ENCODE peak calls at places on chromosomes 12 and 14, in six cellular contexts. L is adipocyte, W is cardiac fibroblast, I is iPS DF 6.9, D is IMR-90, X is BE2C. Q is an unnamed sample.

GRCh38 chr12:68271346-68271745 is 17.9 kb upstream of the IL22 start:
- DNase-seq in D (peak; percentile 94), L (peak; percentile 48), W (peak; percentile 85), X (no peak), I (no peak), Q (no peak)

GRCh38 chr12:2535583-2536187 is 259.1 kb upstream of the FKBP4 start:
- DNase-seq in W (no peak), D (peak; percentile 20), I (no peak), X (no peak), L (peak; percentile 1), Q (no peak)

GRCh38 chr14:79510659-79511058 is 700.6 kb downstream of the DIO2 start:
- DNase-seq in W (peak; percentile 44), X (no peak), I (no peak), D (peak; percentile 65), L (peak; percentile 15), Q (peak; percentile 73)

GRCh38 chr12:33628087-33628486 is 188.5 kb upstream of the SYT10 start:
- DNase-seq in D (no peak), W (no peak), I (no peak), L (no peak), X (no peak), Q (no peak)

GRCh38 chr12:11795910-11796459 is 146.5 kb downstream of the ETV6 start:
- DNase-seq in I (no peak), L (peak; percentile 58), X (no peak), W (peak; percentile 75), D (peak; percentile 91), Q (peak; percentile 97)

GRCh38 chr14:102863381-102863780 is 59.1 kb upstream of the AMN start:
- DNase-seq in I (no peak), L (no peak), X (no peak), D (no peak), W (no peak), Q (no peak)

GRCh38 chr12:2137707-2138106 is 84.9 kb downstream of the CACNA1C start:
- DNase-seq in X (no peak), D (no peak), L (no peak), I (no peak), W (peak; percentile 20), Q (no peak)

GRCh38 chr14:44961151-44961729 is 507 bp downstream of the KLHL28 start:
- DNase-seq in I (no peak), D (peak; percentile 61), X (peak; percentile 57), L (peak; percentile 88), W (peak; percentile 71), Q (peak; percentile 54)

GRCh38 chr12:118103231-118103600 is 595 bp downstream of the VSIG10 start:
- DNase-seq in X (no peak), W (peak; percentile 8), I (no peak), D (peak; percentile 7), L (peak; percentile 38), Q (no peak)

GRCh38 chr12:63302941-63303536 is 152.0 kb upstream of the AVPR1A start:
- DNase-seq in X (no peak), W (no peak), L (no peak), D (no peak), I (no peak), Q (no peak)
- H3K4me3 ChIP-seq in X (no peak overlapping the region), W (no peak overlapping the region), L (no peak overlapping the region), D (no peak overlapping the region), I (no peak overlapping the region), Q (no peak overlapping the region)

GRCh38 chr12:57129311-57130288 is 1.3 kb downstream of the LRP1 start:
- DNase-seq in D (no peak), L (peak; percentile 78), X (no peak), W (peak; percentile 72), I (no peak), Q (peak; percentile 49)

GRCh38 chr12:57131896-57132744 is 3.8 kb downstream of the LRP1 start:
- DNase-seq in L (peak; percentile 44), X (no peak), W (no peak), I (no peak), D (no peak), Q (no peak)

GRCh38 chr12:57128519-57129247 is 400 bp downstream of the LRP1 start:
- DNase-seq in I (no peak), X (no peak), L (peak; percentile 39), D (no peak), W (no peak), Q (no peak)

GRCh38 chr12:57133013-57133569 is 4.8 kb downstream of the LRP1 start:
- DNase-seq in D (peak; percentile 55), I (no peak), W (peak; percentile 63), X (no peak), L (peak; percentile 67), Q (no peak)

DNA sequence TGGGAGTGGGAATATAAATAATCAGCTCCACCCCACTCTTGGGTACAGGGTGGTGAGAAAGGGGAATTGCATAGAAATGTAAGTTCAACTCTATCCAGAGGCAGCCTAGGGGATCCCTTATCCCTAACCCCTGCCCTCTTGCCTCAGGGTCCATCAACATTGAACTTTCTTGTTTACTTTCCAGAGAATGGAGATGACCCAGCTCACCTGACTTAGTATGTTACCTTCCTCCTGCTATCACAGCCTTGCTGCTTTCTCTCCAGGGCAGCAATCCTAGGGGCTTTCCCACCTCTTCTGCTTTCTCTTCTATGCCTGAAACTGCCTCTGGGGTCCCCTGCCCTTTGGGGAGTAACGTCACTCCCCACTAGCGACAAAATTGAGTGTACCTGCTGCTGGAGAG is 2.7 kb downstream of the LRP1 start:
- DNase-seq in I (no peak), L (no peak), D (no peak), X (no peak), W (no peak), Q (no peak)
- H3K4me3 ChIP-seq in I (no peak overlapping the region), L (peak overlapping the region; percentile 84), D (peak overlapping the region; percentile 5), X (no peak overlapping the region), W (peak overlapping the region; percentile 88), Q (no peak overlapping the region)

GRCh38 chr14:55103005-55103640 is 25.9 kb upstream of the LGALS3 start:
- DNase-seq in L (peak; percentile 95), I (no peak), W (peak; percentile 97), X (no peak), D (peak; percentile 95), Q (peak; percentile 99)
- H3K4me3 ChIP-seq in L (peak overlapping the region; percentile 71), I (no peak overlapping the region), W (peak overlapping the region; percentile 11), X (no peak overlapping the region), D (no peak overlapping the region), Q (peak overlapping the region; percentile 40)

DNA sequence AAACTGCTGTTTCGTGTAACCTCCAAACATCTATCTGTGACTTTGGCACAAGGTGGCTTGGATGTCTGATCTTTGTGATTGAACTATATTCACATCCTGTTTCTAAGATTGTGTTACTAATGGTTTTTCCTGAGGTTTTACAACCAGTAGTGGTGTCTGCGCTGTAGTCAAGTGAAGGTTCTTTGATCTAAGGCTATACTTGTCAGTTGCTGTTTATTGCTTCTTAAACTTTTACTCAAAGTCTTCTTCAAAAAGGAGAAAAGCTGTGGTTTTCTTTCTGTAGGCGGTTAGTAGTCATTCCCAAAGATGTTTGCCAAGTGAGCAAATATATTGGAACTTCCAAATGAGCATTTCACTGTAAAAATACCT is 12.3 kb upstream of the CALM1 start:
- DNase-seq in X (no peak), W (no peak), L (no peak), D (peak; percentile 46), I (no peak), Q (no peak)
- H3K4me3 ChIP-seq in X (no peak overlapping the region), W (no peak overlapping the region), L (peak overlapping the region; percentile 90), D (no peak overlapping the region), I (no peak overlapping the region), Q (no peak overlapping the region)

DNA sequence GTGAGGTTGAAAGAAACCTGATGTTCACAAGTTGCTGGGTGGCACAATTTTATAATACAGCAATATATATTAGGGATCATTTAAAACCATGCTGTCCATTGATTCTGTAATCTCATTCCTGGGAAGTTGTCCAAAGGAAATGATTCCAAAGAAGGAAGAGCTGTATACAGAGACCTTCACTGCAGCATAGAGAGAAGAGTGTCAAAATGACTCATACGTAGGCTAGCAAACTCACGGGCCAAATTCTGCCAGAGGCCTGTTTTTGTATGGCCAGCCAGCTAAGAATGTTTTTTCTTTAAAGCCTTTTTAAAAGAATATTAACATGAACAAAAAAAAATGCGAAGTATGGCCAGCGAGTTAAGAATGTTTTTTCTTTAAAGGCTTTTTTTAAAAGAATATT is 69.3 kb upstream of the MED13L start:
- DNase-seq in W (peak; percentile 94), L (peak; percentile 82), X (peak; percentile 24), I (no peak), D (peak; percentile 94), Q (peak; percentile 73)
- H3K4me3 ChIP-seq in W (no peak overlapping the region), L (peak overlapping the region; percentile 22), X (no peak overlapping the region), I (no peak overlapping the region), D (no peak overlapping the region), Q (no peak overlapping the region)

GRCh38 chr12:52473738-52474137 is at the start of gene KRT6C:
- DNase-seq in W (no peak), L (no peak), X (no peak), D (no peak), I (no peak), Q (peak; percentile 97)
- H3K4me3 ChIP-seq in W (no peak within 1 kb of the TSS), L (no peak within 1 kb of the TSS), X (no peak within 1 kb of the TSS), D (no peak within 1 kb of the TSS), I (no peak within 1 kb of the TSS), Q (no peak within 1 kb of the TSS)

GRCh38 chr14:32697704-32698103 is 241.0 kb upstream of the NPAS3 start:
- DNase-seq in D (peak; percentile 54), W (peak; percentile 39), I (no peak), L (peak; percentile 44), X (no peak), Q (peak; percentile 46)
- H3K4me3 ChIP-seq in D (no peak overlapping the region), W (no peak overlapping the region), I (no peak overlapping the region), L (no peak overlapping the region), X (no peak overlapping the region), Q (no peak overlapping the region)

GRCh38 chr14:43755707-43756106 is 751.4 kb downstream of the FSCB start:
- DNase-seq in X (no peak), W (no peak), D (no peak), L (no peak), I (no peak), Q (no peak)

DNA sequence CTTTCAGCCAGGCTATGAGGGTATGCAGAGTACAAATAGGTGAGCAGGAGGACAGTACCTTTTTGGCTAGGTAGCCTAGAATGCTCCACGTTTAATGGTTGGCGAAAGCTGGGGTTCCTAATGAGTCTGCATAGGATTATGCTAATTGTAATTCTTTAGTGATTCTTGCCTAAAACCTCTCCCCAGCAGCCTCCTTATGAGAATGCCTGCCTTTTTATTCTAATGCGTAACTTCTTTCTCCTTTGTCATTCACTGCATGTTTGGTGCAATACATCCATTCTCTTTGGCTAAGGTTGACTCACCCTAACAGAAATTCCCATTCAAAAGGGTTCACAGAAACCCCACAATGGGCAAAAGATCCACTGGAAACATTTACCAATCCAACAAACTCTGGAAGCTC is 752.2 kb downstream of the FSCB start:
- DNase-seq in W (no peak), L (no peak), X (no peak), D (no peak), I (peak; percentile 43), Q (no peak)
- H3K4me3 ChIP-seq in W (no peak overlapping the region), L (no peak overlapping the region), X (no peak overlapping the region), D (no peak overlapping the region), I (no peak overlapping the region), Q (no peak overlapping the region)